ENCODE peak calls at places on chromosomes 11 and 22, in seven cellular contexts. J is psoas muscle, B is neural progenitor cell, D is mesendoderm, N is dorsolateral prefrontal cortex, X is OCI-LY7, E is caudate nucleus. A is an unnamed sample.

GRCh38 chr11:9574806-9575530 is 1.5 kb downstream of the WEE1 start:
- DNase-seq in J (no peak), E (no peak), D (peak; percentile 91), B (peak; percentile 78), N (no peak), X (no peak), A (peak; percentile 68)

GRCh38 chr11:74025467-74026166 is 16.7 kb upstream of the UCP3 start:
- DNase-seq in E (no peak), B (no peak), N (no peak), X (no peak), J (no peak), D (no peak), A (no peak)

GRCh38 chr22:38163844-38164577 is 17.6 kb downstream of the PLA2G6 start:
- DNase-seq in E (no peak), D (no peak), N (no peak), B (no peak), X (no peak), J (no peak), A (peak; percentile 85)

GRCh38 chr22:30007361-30007760 is 72.9 kb upstream of the HORMAD2 start:
- DNase-seq in N (no peak), D (no peak), J (no peak), B (no peak), X (no peak), E (no peak), A (no peak)

GRCh38 chr11:4551346-4551979 is 6.5 kb downstream of the OR52M1 start:
- DNase-seq in B (peak; percentile 10), X (no peak), D (peak; percentile 45), N (no peak), E (no peak), J (no peak), A (no peak)

GRCh38 chr11:128054323-128054910 is 532.9 kb downstream of the ETS1 start:
- DNase-seq in X (no peak), B (no peak), J (no peak), E (no peak), D (no peak), N (no peak), A (no peak)

GRCh38 chr11:73875840-73876239 is 806 bp downstream of the COA4 start:
- DNase-seq in D (peak; percentile 61), E (no peak), X (peak; percentile 14), B (peak; percentile 51), J (no peak), N (no peak), A (no peak)

GRCh38 chr11:103803062-103803461 is 233.4 kb upstream of the DDI1 start:
- DNase-seq in N (no peak), D (peak; percentile 19), B (no peak), J (no peak), X (no peak), E (no peak), A (no peak)

GRCh38 chr11:109808569-109808968 is 284.6 kb upstream of the ZC3H12C start:
- DNase-seq in J (no peak), X (no peak), B (no peak), E (no peak), N (no peak), D (no peak), A (no peak)

GRCh38 chr11:116932182-116932581 is 94.8 kb upstream of the APOA1 start:
- DNase-seq in E (no peak), B (no peak), J (no peak), D (no peak), N (no peak), X (peak; percentile 25), A (no peak)
- H3K27ac ChIP-seq in E (no peak overlapping the region), B (no peak overlapping the region), J (peak overlapping the region; percentile 40), D (no peak overlapping the region), N (no peak overlapping the region), X (peak overlapping the region; percentile 97), A (no peak overlapping the region)

GRCh38 chr22:23102776-23103175 is 32.5 kb downstream of the GNAZ start:
- DNase-seq in X (no peak), B (no peak), J (no peak), N (no peak), E (no peak), D (no peak), A (peak; percentile 60)

GRCh38 chr22:23105919-23106853 is 35.6 kb downstream of the RSPH14 start:
- DNase-seq in B (no peak), J (no peak), X (no peak), D (no peak), E (no peak), N (no peak), A (no peak)

GRCh38 chr22:23103199-23103954 is 33.1 kb downstream of the GNAZ start:
- DNase-seq in J (no peak), B (no peak), N (no peak), E (no peak), D (no peak), X (no peak), A (no peak)

GRCh38 chr22:23105304-23105703 is 35.0 kb downstream of the GNAZ start:
- DNase-seq in D (no peak), E (no peak), J (no peak), N (no peak), X (no peak), B (no peak), A (no peak)

GRCh38 chr22:23104109-23104971 is 34.0 kb downstream of the GNAZ start:
- DNase-seq in X (no peak), J (no peak), D (no peak), E (no peak), N (no peak), B (no peak), A (no peak)
- H3K27ac ChIP-seq in X (no peak overlapping the region), J (no peak overlapping the region), D (no peak overlapping the region), E (peak overlapping the region; percentile 56), N (peak overlapping the region; percentile 63), B (no peak overlapping the region), A (no peak overlapping the region)

GRCh38 chr11:94549166-94549565 is 5.4 kb downstream of the FUT4 start:
- DNase-seq in E (no peak), B (no peak), D (no peak), J (no peak), N (no peak), X (no peak), A (no peak)
- H3K27ac ChIP-seq in E (no peak overlapping the region), B (no peak overlapping the region), D (no peak overlapping the region), J (no peak overlapping the region), N (no peak overlapping the region), X (no peak overlapping the region), A (no peak overlapping the region)

DNA sequence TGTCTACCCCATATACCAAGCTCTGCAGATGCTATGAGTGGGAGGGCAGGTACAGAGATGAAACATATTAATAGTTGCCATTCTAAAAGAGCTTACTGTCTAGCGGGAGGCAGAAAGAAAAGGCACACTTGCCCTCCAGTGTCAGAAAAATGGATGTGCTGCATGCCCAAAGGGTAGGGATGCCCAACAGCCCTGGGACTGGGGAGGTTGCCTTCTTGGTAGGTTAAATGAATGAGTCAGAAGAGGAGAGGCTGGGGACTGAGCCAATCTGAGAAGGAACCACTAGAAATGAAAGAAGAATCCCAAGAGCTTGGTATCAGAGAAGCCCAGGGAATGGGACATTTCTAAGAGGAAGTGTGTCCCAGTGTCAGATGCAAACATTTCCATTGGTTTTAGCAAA is 1.2 kb downstream of the BIRC3 start:
- DNase-seq in E (no peak), B (no peak), J (no peak), D (no peak), X (peak; percentile 74), N (no peak), A (peak; percentile 36)
- H3K27ac ChIP-seq in E (no peak overlapping the region), B (no peak overlapping the region), J (no peak overlapping the region), D (no peak overlapping the region), X (peak overlapping the region; percentile 92), N (no peak overlapping the region), A (no peak overlapping the region)

GRCh38 chr11:17173332-17173731 is 34.5 kb downstream of the PIK3C2A start:
- DNase-seq in D (no peak), X (no peak), N (no peak), B (no peak), J (no peak), E (no peak), A (no peak)
- H3K27ac ChIP-seq in D (no peak overlapping the region), X (no peak overlapping the region), N (no peak overlapping the region), B (peak overlapping the region; percentile 5), J (no peak overlapping the region), E (peak overlapping the region; percentile 26), A (no peak overlapping the region)